ENCODE peak calls at places on chromosomes 1 and 21, in ten cellular contexts. S, B, X, G, M, J, W, T, I and N are unnamed samples.

GRCh38 chr1:224513383-224513782 is 78.8 kb upstream of the WDR26 start:
- DNase-seq in J (no peak), G (no peak), S (no peak), B (no peak), W (no peak), X (no peak), T (no peak), M (no peak), I (no peak), N (no peak)

GRCh38 chr1:25996966-25997758 is 701 bp downstream of the PAFAH2 start:
- DNase-seq in S (no peak), I (no peak), M (peak; percentile 76), T (peak; percentile 77), X (peak; percentile 70), W (no peak), J (peak; percentile 11), B (no peak), G (peak; percentile 71), N (peak; percentile 13)

GRCh38 chr1:204932573-204932909 is 61.9 kb downstream of the NFASC start:
- DNase-seq in T (no peak), B (no peak), S (no peak), I (no peak), X (no peak), G (no peak), W (no peak), J (no peak), M (no peak), N (no peak)

GRCh38 chr1:111491070-111491469 is 12.4 kb downstream of the ADORA3 start:
- DNase-seq in M (no peak), T (no peak), G (no peak), X (no peak), J (no peak), W (no peak), S (no peak), I (no peak), B (no peak), N (no peak)

GRCh38 chr1:84675106-84675505 is 15.2 kb downstream of the SSX2IP start:
- DNase-seq in W (no peak), J (no peak), X (no peak), M (no peak), S (no peak), G (peak; percentile 50), I (no peak), B (no peak), T (no peak), N (no peak)

GRCh38 chr21:45257673-45258341 is 29.9 kb downstream of the POFUT2 start:
- DNase-seq in X (no peak), S (no peak), W (no peak), M (no peak), B (no peak), I (no peak), T (no peak), J (no peak), G (no peak), N (no peak)

GRCh38 chr1:55478742-55479141 is 263.6 kb upstream of the USP24 start:
- DNase-seq in J (no peak), S (no peak), B (no peak), T (peak; percentile 36), I (no peak), G (peak; percentile 51), X (no peak), W (no peak), M (peak; percentile 29), N (no peak)

GRCh38 chr1:151909167-151910149 is at the start of gene THEM4:
- DNase-seq in J (peak; percentile 79), W (peak; percentile 95), B (peak; percentile 95), I (peak; percentile 98), S (peak; percentile 90), T (peak; percentile 97), M (peak; percentile 93), G (peak; percentile 96), X (peak; percentile 95), N (peak; percentile 95)

DNA sequence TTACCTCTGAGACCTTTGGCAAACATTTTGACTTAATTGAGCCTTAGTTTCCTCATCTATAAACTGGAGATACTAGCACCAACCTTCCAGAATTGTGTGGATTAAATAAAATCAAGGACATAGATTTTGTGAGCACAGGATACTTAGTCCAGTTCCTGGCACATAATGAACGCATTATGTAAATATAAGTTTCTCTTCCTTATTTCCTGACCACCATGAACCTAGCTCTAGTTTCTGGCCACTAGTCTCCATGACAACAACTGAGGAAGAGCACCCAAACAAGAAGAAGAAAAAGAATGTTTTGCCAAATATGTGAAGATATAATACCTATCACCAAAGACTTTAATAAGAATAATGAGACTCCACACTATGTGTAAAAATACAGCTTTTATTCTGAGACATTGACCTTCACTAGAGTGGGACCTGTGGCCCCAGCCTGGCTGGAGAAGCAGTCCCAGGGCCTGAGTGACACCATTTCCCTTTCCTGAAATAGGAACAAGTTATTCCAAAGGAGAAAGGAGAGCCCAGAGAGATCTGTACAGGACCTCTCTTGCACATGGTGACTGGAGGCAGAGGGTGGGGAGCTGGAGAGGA is 894 bp upstream of the USF1 start:
- DNase-seq in G (no peak), B (no peak), S (no peak), I (no peak), M (peak; percentile 79), J (no peak), X (no peak), W (no peak), T (no peak), N (no peak)
- H3K4me3 ChIP-seq in G (peak overlapping the region; percentile 53), B (peak overlapping the region; percentile 75), S (peak overlapping the region; percentile 78), I (peak overlapping the region; percentile 66), M (peak overlapping the region; percentile 81), J (peak overlapping the region; percentile 99), X (peak overlapping the region; percentile 94), W (peak overlapping the region; percentile 88), T (peak overlapping the region; percentile 96), N (no peak overlapping the region)

GRCh38 chr1:17239420-17239819 is 9.5 kb upstream of the PADI3 start:
- DNase-seq in M (peak; percentile 82), S (no peak), B (peak; percentile 79), G (peak; percentile 92), X (peak; percentile 18), W (no peak), I (no peak), J (no peak), T (peak; percentile 66), N (peak; percentile 66)

GRCh38 chr1:17235135-17235880 is 13.6 kb upstream of the PADI3 start:
- DNase-seq in T (no peak), G (no peak), W (no peak), X (no peak), B (no peak), I (no peak), S (no peak), J (no peak), M (no peak), N (no peak)

GRCh38 chr1:17233675-17234074 is 15.2 kb upstream of the PADI3 start:
- DNase-seq in J (no peak), S (no peak), G (peak; percentile 94), T (peak; percentile 92), M (no peak), I (no peak), X (peak; percentile 7), W (peak; percentile 12), B (peak; percentile 84), N (no peak)

GRCh38 chr1:17234405-17234804 is 14.5 kb upstream of the PADI3 start:
- DNase-seq in B (no peak), I (no peak), M (no peak), W (no peak), T (no peak), S (no peak), G (no peak), J (no peak), X (no peak), N (no peak)

GRCh38 chr1:17236779-17237601 is 11.9 kb upstream of the PADI3 start:
- DNase-seq in W (peak; percentile 40), T (peak; percentile 96), M (peak; percentile 83), G (peak; percentile 75), B (peak; percentile 83), X (peak; percentile 92), S (no peak), I (peak; percentile 84), J (peak; percentile 75), N (peak; percentile 95)
- H3K4me1 ChIP-seq in W (no peaks in the 10 kb centered on the region), T (peaks cover 19% of the 10 kb centered on the region), M (no peaks in the 10 kb centered on the region), G (peaks cover 13% of the 10 kb centered on the region), B (peaks cover 68% of the 10 kb centered on the region), X (no peaks in the 10 kb centered on the region), S (peaks cover 13% of the 10 kb centered on the region), I (peaks cover 6% of the 10 kb centered on the region), J (no peaks in the 10 kb centered on the region), N (no peaks in the 10 kb centered on the region)

GRCh38 chr1:160048335-160048734 is 16.5 kb upstream of the PIGM start:
- DNase-seq in J (no peak), G (no peak), W (no peak), I (no peak), T (no peak), B (no peak), S (no peak), X (no peak), M (no peak), N (no peak)
- H3K4me3 ChIP-seq in J (no peak overlapping the region), G (no peak overlapping the region), W (no peak overlapping the region), I (no peak overlapping the region), T (no peak overlapping the region), B (no peak overlapping the region), S (no peak overlapping the region), X (no peak overlapping the region), M (no peak overlapping the region), N (no peak overlapping the region)

GRCh38 chr1:36583980-36584805 is 101.5 kb upstream of the CSF3R start:
- DNase-seq in J (no peak), T (no peak), W (no peak), G (no peak), S (no peak), B (no peak), M (no peak), I (no peak), X (no peak), N (no peak)

GRCh38 chr1:36585760-36586072 is 103.0 kb upstream of the CSF3R start:
- DNase-seq in W (no peak), X (no peak), B (no peak), S (no peak), J (no peak), G (no peak), I (no peak), M (no peak), T (no peak), N (no peak)

GRCh38 chr1:36586146-36586545 is 103.4 kb upstream of the CSF3R start:
- DNase-seq in T (no peak), G (no peak), M (no peak), W (no peak), I (no peak), S (no peak), B (no peak), J (no peak), X (no peak), N (no peak)

GRCh38 chr1:36583080-36583479 is 100.4 kb upstream of the CSF3R start:
- DNase-seq in J (no peak), B (no peak), M (no peak), S (no peak), W (no peak), G (no peak), X (no peak), T (no peak), I (no peak), N (no peak)

DNA sequence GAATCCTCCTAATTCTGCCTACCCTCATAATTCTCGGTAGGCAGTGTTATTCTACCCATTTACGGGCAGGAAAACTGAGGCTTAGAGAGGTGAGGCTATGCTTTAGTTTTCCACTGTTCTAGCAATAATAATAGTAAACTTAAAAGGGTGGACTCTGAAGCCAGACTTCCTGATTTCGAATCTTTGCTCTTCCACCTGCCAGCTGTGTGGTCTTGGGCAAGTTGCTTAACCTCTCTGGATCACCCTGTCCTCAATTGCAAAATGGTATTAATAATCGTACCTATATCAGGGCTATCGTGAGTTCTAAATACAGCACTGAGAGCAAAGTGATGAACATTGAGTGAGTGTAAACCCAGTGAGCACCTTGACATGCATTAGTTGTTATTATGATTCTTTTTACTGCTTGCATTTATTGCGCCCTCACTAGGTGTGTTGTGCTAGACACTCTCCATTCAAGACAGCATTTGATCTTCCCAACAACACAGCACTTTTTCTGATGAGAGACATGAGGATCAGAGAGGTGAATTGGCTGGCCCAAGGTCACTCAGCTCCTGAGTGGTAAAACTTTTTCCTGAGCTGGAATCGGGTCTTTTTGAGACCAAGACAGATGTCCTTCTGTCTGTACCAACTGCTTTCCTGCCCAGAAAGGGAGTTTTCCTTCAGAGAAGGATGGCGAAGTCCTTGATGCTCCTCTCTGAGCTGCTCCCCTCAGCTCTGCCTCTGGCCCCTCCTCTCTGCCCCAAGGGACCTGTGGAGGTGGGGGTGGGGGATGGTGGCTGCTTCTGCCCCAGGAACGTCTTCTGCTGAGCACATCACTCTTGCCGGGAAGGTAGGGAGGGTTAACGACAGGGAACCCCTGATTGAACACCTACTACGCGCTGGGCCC is 102.4 kb upstream of the CSF3R start:
- DNase-seq in T (no peak), S (no peak), X (no peak), B (no peak), G (no peak), J (no peak), W (no peak), M (no peak), I (no peak), N (no peak)
- H3K4me1 ChIP-seq in T (no peaks in the 10 kb centered on the region), S (peaks cover 3% of the 10 kb centered on the region), X (no peaks in the 10 kb centered on the region), B (no peaks in the 10 kb centered on the region), G (no peaks in the 10 kb centered on the region), J (no peaks in the 10 kb centered on the region), W (no peaks in the 10 kb centered on the region), M (no peaks in the 10 kb centered on the region), I (no peaks in the 10 kb centered on the region), N (no peaks in the 10 kb centered on the region)